ENCODE peak calls at places on chromosomes 2 and 18, in nine cellular contexts. W is activated T-cell treated with anti-CD3 and anti-CD28 coated beads, Interleukin-2, amount 50 U/mL, for 1 hour; T is Karpas-422; Y is WTC11; X is Kasumi-1; U is germinal center; L is stimulated activated CD8-positive, alpha-beta memory T cell treated with anti-CD3 and anti-CD28 coated beads, Interleukin-15, amount 100 ng/mL, for 24 hours; Z is pancreas; R is frontal cortex. I is an unnamed sample.

GRCh38 chr2:186874713-186875112 is 25.7 kb upstream of the ZSWIM2 start:
- DNase-seq in L (no peak), T (no peak), W (no peak), Y (no peak), Z (no peak), U (no peak), X (no peak), R (no peak), I (no peak)

GRCh38 chr2:217900010-217900779 is 102.6 kb downstream of the TNS1 start:
- DNase-seq in W (no peak), L (no peak), Z (no peak), T (no peak), U (no peak), R (no peak), Y (no peak), X (peak), I (no peak)

GRCh38 chr2:150490466-150490865 is 3.0 kb upstream of the RND3 start:
- DNase-seq in R (no peak), X (no peak), Z (no peak), Y (no peak), L (no peak), W (no peak), U (no peak), T (no peak), I (no peak)

GRCh38 chr2:88669371-88670214 is 21.9 kb upstream of the RPIA start:
- DNase-seq in U (peak), L (no peak), Y (peak), T (peak), Z (peak), R (no peak), X (peak), W (no peak), I (no peak)

GRCh38 chr2:85853499-85854165 is 35.2 kb downstream of the ST3GAL5 start:
- DNase-seq in L (no peak), W (peak), R (no peak), U (peak), X (peak), Z (no peak), T (peak), Y (no peak), I (no peak)

GRCh38 chr2:193315428-193316091 is 1120.8 kb upstream of the TMEFF2 start:
- DNase-seq in T (no peak), Y (no peak), W (no peak), L (no peak), U (no peak), Z (no peak), R (no peak), X (no peak), I (no peak)

GRCh38 chr18:22871809-22872525 is 61.2 kb upstream of the RBBP8 start:
- DNase-seq in R (no peak), X (no peak), L (no peak), T (no peak), U (no peak), Z (no peak), Y (no peak), W (no peak), I (no peak)

GRCh38 chr18:2104620-2105462 is 466.5 kb downstream of the METTL4 start:
- DNase-seq in Y (peak), L (peak), X (peak), T (peak), R (peak), Z (peak), U (peak), W (peak), I (peak)

GRCh38 chr18:21897811-21898210 is 157.2 kb downstream of the MIB1 start:
- DNase-seq in T (peak), X (peak), U (peak), L (no peak), Z (peak), Y (peak), W (no peak), R (peak), I (no peak)